ENCODE peak calls at places on chromosomes 4 and X, in five cellular contexts. S is left lung; O is effector memory CD4-positive, alpha-beta T cell; C is IMR-90; T is PC-3. M is an unnamed sample.

GRCh38 chrX:56232221-56233082 is at the start of gene KLF8:
- DNase-seq in S (peak; percentile 74), O (peak; percentile 6), C (no peak), T (no peak), M (no peak)

GRCh38 chr4:79927931-79928330 is 145.1 kb downstream of the ANTXR2 start:
- DNase-seq in S (no peak), O (no peak), C (no peak), T (no peak), M (no peak)

GRCh38 chr4:17561195-17561909 is 15.6 kb upstream of the LAP3 start:
- DNase-seq in S (no peak), O (no peak), C (peak; percentile 79), T (peak; percentile 30), M (no peak)

GRCh38 chr4:992297-993110 is 700 bp downstream of the SLC26A1 start:
- DNase-seq in S (peak; percentile 90), O (no peak), C (peak; percentile 30), T (peak; percentile 31), M (no peak)

GRCh38 chr4:81366786-81367185 is 104.9 kb downstream of the RASGEF1B start:
- DNase-seq in S (no peak), O (no peak), C (no peak), T (no peak), M (no peak)

GRCh38 chrX:56313308-56313707 is 81.2 kb downstream of the KLF8 start:
- DNase-seq in S (no peak), O (no peak), C (no peak), T (no peak), M (no peak)

GRCh38 chrX:68490644-68491043 is 8.2 kb upstream of the YIPF6 start:
- DNase-seq in S (no peak), O (no peak), C (peak; percentile 14), T (peak; percentile 62), M (peak; percentile 22)

GRCh38 chr4:48366611-48367010 is 25.3 kb downstream of the SLAIN2 start:
- DNase-seq in S (no peak), O (no peak), C (no peak), T (no peak), M (no peak)

GRCh38 chr4:110196871-110197420 is 1.5 kb downstream of the ELOVL6 start:
- DNase-seq in S (no peak), O (peak; percentile 32), C (peak; percentile 31), T (peak; percentile 10), M (peak; percentile 72)

GRCh38 chr4:183012862-183013855 is 85.9 kb upstream of the WWC2 start:
- DNase-seq in S (no peak), O (no peak), C (no peak), T (no peak), M (no peak)

GRCh38 chr4:79598801-79599200 is 190.8 kb upstream of the GK2 start:
- DNase-seq in S (no peak), O (no peak), C (no peak), T (no peak), M (no peak)

GRCh38 chr4:187124311-187124710 is 400.7 kb upstream of the FAT1 start:
- DNase-seq in S (no peak), O (no peak), C (no peak), T (no peak), M (no peak)

GRCh38 chrX:22634081-22634480 is 361.4 kb downstream of the CBLL2 start:
- DNase-seq in S (no peak), O (no peak), C (peak; percentile 79), T (no peak), M (no peak)

GRCh38 chrX:318068-318738 is 393 bp downstream of the GTPBP6 start:
- DNase-seq in S (peak; percentile 96), O (peak; percentile 98), C (peak; percentile 97), T (peak; percentile 96), M (peak; percentile 99)

GRCh38 chr4:52838729-52839722 is 23.1 kb upstream of the RASL11B start:
- DNase-seq in S (no peak), O (no peak), C (no peak), T (no peak), M (no peak)

GRCh38 chr4:67446811-67447210 is 98.5 kb downstream of the CENPC start:
- DNase-seq in S (no peak), O (no peak), C (no peak), T (no peak), M (no peak)

GRCh38 chr4:158796370-158797140 is 27.7 kb downstream of the FNIP2 start:
- DNase-seq in S (peak; percentile 81), O (no peak), C (peak; percentile 67), T (no peak), M (no peak)

GRCh38 chrX:2242980-2243379 is 257.8 kb downstream of the DHRSX start:
- DNase-seq in S (no peak), O (no peak), C (no peak), T (no peak), M (no peak)

GRCh38 chr4:76926841-76927240 is 22.7 kb upstream of the SEPTIN11 start:
- DNase-seq in S (no peak), O (no peak), C (no peak), T (no peak), M (no peak)

GRCh38 chr4:11421116-11421515 is 7.6 kb downstream of the HS3ST1 start:
- DNase-seq in S (no peak), O (no peak), C (no peak), T (peak; percentile 60), M (no peak)

GRCh38 chr4:145107126-145107525 is 9.0 kb downstream of the ABCE1 start:
- DNase-seq in S (no peak), O (no peak), C (no peak), T (no peak), M (no peak)

GRCh38 chr4:145307120-145307519 is 126.7 kb upstream of the OTUD4 start:
- DNase-seq in S (no peak), O (no peak), C (no peak), T (no peak), M (no peak)

GRCh38 chr4:61938250-61938846 is 738.2 kb downstream of the ADGRL3 start:
- DNase-seq in S (no peak), O (no peak), C (no peak), T (no peak), M (no peak)

GRCh38 chr4:86818845-86819244 is 30.3 kb downstream of the SLC10A6 start:
- DNase-seq in S (no peak), O (no peak), C (no peak), T (no peak), M (no peak)

GRCh38 chr4:2193321-2193720 is 48.6 kb downstream of the HAUS3 start:
- DNase-seq in S (no peak), O (no peak), C (no peak), T (no peak), M (no peak)

GRCh38 chr4:2352171-2352570 is 66.3 kb downstream of the ZFYVE28 start:
- DNase-seq in S (peak; percentile 60), O (no peak), C (no peak), T (no peak), M (peak; percentile 5)

GRCh38 chrX:112800901-112801775 is 39.5 kb downstream of the AMOT start:
- DNase-seq in S (no peak), O (no peak), C (no peak), T (no peak), M (no peak)

GRCh38 chr4:185839204-185839712 is 27.3 kb upstream of the SORBS2 start:
- DNase-seq in S (no peak), O (no peak), C (peak; percentile 91), T (peak; percentile 89), M (no peak)

GRCh38 chr4:6271701-6272465 is 2.2 kb downstream of the WFS1 start:
- DNase-seq in S (peak; percentile 90), O (no peak), C (no peak), T (peak; percentile 8), M (no peak)

GRCh38 chr4:119498520-119498919 is 130.1 kb downstream of the PDE5A start:
- DNase-seq in S (no peak), O (no peak), C (peak; percentile 59), T (no peak), M (no peak)

GRCh38 chrX:134469481-134469880 is 9.5 kb downstream of the HPRT1 start:
- DNase-seq in S (no peak), O (no peak), C (peak; percentile 71), T (peak; percentile 53), M (no peak)

GRCh38 chr4:1675802-1676137 is 8.3 kb downstream of the FAM53A start:
- DNase-seq in S (peak; percentile 62), O (no peak), C (no peak), T (no peak), M (no peak)

GRCh38 chr4:40848981-40849380 is 99.2 kb downstream of the NSUN7 start:
- DNase-seq in S (no peak), O (no peak), C (peak; percentile 37), T (no peak), M (no peak)

GRCh38 chr4:107823870-107824366 is 814 bp upstream of the SGMS2 start:
- DNase-seq in S (no peak), O (no peak), C (no peak), T (no peak), M (no peak)
- H3K27ac ChIP-seq in S (peak overlapping the region; percentile 94), O (no peak overlapping the region), C (no peak overlapping the region), T (peak overlapping the region; percentile 84), M (no peak overlapping the region)

DNA sequence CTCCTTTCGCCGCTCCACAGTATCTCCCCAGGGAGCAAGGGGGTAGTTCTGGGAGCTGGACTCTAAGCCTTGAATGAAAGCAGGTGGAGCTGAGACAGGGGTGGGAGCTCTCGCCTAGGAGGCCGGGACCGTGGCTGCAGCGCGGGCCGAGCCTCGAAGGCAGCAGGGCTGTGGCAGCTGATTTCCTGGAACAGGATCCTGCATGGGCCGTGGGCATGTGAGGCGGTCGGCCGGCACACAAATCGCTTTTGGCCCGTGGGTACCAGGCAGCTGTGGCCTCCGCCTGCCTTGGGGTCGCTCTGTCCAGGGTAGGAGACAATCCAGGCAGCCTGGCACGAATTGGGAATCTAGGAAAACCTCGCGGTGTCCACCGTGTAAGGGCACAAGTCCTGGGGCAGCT is 981 bp downstream of the FGF16 start:
- DNase-seq in S (peak; percentile 41), O (no peak), C (no peak), T (no peak), M (no peak)
- H3K4me3 ChIP-seq in S (no peak overlapping the region), O (no peak overlapping the region), C (no peak overlapping the region), T (no peak overlapping the region), M (no peak overlapping the region)

DNA sequence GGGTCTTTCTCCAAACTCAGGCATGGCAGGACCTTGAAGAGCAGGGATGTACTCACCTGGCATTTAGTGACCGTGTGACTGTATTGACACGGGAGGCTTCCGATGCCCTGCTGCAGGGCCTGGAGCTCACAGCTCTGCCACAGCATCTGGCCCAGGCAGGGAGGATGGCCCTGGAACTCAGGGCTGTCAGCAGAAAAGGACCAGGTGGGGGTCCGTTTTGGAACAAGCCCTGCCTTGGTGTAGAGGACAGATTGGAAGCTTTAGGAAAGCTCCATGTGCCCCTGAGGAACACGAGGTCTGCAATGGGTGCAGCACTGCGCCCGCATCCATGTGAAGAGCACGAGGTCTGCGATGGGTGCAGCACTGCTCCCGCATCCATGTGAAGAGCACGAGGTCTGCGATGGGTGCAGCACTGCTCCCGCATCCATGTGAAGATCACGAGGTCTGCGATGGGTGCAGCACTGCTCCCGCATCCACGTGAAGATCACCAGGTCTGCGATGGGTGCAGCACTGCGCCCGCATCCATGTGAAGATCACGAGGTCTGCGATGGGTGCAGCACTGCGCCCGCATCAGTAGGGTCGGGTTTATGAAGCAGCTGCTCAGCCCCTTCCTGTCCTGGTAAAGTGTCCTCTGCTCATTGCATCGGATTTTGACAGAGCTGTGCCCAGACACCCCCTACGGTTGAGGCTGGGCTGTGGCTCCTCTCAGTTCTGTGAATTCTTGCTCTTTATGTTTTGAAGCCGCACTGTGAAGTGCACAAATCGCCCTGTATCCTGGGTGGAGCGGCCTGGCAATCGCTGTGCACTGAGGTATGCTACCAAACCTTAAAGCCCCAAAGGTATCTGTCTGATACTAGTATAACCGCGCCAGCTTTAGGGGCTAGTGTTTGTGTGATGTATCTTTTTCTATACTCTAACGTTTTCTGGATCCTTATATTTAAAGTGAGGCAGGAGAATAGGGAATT is 98.5 kb downstream of the CPZ start:
- DNase-seq in S (no peak), O (no peak), C (no peak), T (no peak), M (no peak)
- H3K27me3 ChIP-seq in S (no peaks in the 10 kb centered on the region), O (no peaks in the 10 kb centered on the region), C (peaks cover 3% of the 10 kb centered on the region), T (peaks cover 61% of the 10 kb centered on the region), M (peaks cover 34% of the 10 kb centered on the region)

GRCh38 chr4:4490041-4490440 is 51.8 kb downstream of the STX18 start:
- DNase-seq in S (no peak), O (no peak), C (peak; percentile 39), T (peak; percentile 8), M (no peak)
- H3K27ac ChIP-seq in S (no peak overlapping the region), O (no peak overlapping the region), C (no peak overlapping the region), T (no peak overlapping the region), M (no peak overlapping the region)